ENCODE peak calls at places on chromosome 3, in seven cellular contexts. J is stomach, H is A549, K is esophagus muscularis mucosa, U is adrenal gland, B is vagina, L is IMR-90. I is an unnamed sample. For H3K4me1, the result is how much of the 10 kb centered on the place peaks cover.

GRCh38 chr3:148625991-148626390 is 71.7 kb upstream of the AGTR1 start:
- DNase-seq in U (no peak), B (no peak), J (no peak), K (no peak), L (no peak), H (no peak), I (no peak)

GRCh38 chr3:197810901-197811300 is 19.8 kb downstream of the LRCH3 start:
- DNase-seq in B (no peak), K (no peak), J (no peak), U (no peak), L (no peak), H (no peak), I (no peak)

GRCh38 chr3:189781384-189781783 is 150.2 kb downstream of the TP63 start:
- DNase-seq in B (no peak), K (no peak), L (no peak), U (no peak), J (no peak), H (no peak), I (no peak)

GRCh38 chr3:69236808-69237707 is 114.7 kb upstream of the LMOD3 start:
- DNase-seq in H (no peak), L (no peak), B (no peak), J (no peak), U (no peak), K (no peak), I (no peak)

GRCh38 chr3:150409527-150410310 is 1.6 kb downstream of the TSC22D2 start:
- DNase-seq in H (peak), K (peak), L (peak), B (peak), U (peak), J (peak), I (peak)

GRCh38 chr3:62246094-62246493 is 127.3 kb downstream of the FEZF2 start:
- DNase-seq in J (no peak), K (no peak), H (no peak), U (no peak), L (no peak), B (no peak), I (no peak)

GRCh38 chr3:102113421-102114041 is 264.2 kb downstream of the NFKBIZ start:
- DNase-seq in H (peak), J (no peak), L (peak), K (no peak), B (no peak), U (no peak), I (no peak)

GRCh38 chr3:176055851-176056250 is 1141.4 kb downstream of the TBL1XR1 start:
- DNase-seq in K (no peak), H (no peak), J (no peak), L (no peak), U (no peak), B (no peak), I (no peak)

GRCh38 chr3:100040446-100040845 is 73.9 kb downstream of the FILIP1L start:
- DNase-seq in H (no peak), B (no peak), J (no peak), L (peak), U (no peak), K (no peak), I (peak)

GRCh38 chr3:14602006-14602803 is 49.4 kb upstream of the CCDC174 start:
- DNase-seq in J (no peak), L (no peak), U (no peak), H (peak), K (no peak), B (no peak), I (no peak)
- H3K4me3 ChIP-seq in J (peak), L (no peak), U (no peak), H (peak), K (peak), B (peak), I (peak)

DNA sequence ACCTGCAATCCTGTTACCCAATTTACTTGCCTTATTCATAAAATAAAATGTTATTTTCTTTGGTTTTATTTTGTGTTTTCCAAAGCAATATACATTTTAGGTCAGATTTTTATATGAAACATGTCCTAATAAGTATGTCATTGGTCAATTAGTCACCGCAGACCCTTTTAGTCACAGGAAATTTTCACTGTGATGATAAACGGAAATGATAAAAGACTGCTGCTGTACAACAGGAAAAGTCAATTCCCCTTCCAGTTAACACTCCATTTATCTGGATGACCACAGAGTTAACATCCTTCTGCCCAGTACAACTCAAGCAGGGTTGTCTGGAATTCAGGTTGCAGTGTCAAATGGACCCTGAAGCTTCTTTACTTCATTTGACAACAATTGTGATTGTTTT is 175.2 kb downstream of the LSAMP start:
- DNase-seq in K (no peak), H (no peak), B (no peak), J (no peak), U (no peak), L (peak), I (no peak)
- TF ChIP-seq POLR2A in K (no peak), H (no peak), B (no peak), J (no peak), U (no peak), L (no peak), I (no peak)

GRCh38 chr3:177334803-177335202 is 137.5 kb upstream of the TBL1XR1 start:
- DNase-seq in B (no peak), H (no peak), K (no peak), L (no peak), J (no peak), U (no peak), I (no peak)
- H3K4me1 ChIP-seq in B (under half), H (under half), K (under half), L (under half), J (under half), U (under half), I (under half)

GRCh38 chr3:146308682-146309081 is 57.8 kb upstream of the PLSCR4 start:
- DNase-seq in H (peak), J (no peak), U (no peak), K (no peak), L (peak), B (no peak), I (no peak)
- H3K4me3 ChIP-seq in H (no peak), J (no peak), U (no peak), K (no peak), L (no peak), B (no peak), I (no peak)

GRCh38 chr3:157061271-157061670 is 98.7 kb downstream of the CCNL1 start:
- DNase-seq in B (no peak), H (no peak), K (no peak), U (no peak), J (no peak), L (no peak), I (no peak)

GRCh38 chr3:157059181-157059580 is 100.8 kb downstream of the CCNL1 start:
- DNase-seq in J (no peak), H (no peak), U (no peak), K (no peak), L (no peak), B (no peak), I (no peak)

GRCh38 chr3:157056035-157056434 is 103.9 kb downstream of the CCNL1 start:
- DNase-seq in B (no peak), K (no peak), J (no peak), L (no peak), U (no peak), H (no peak), I (no peak)

GRCh38 chr3:157058392-157059071 is 101.4 kb downstream of the CCNL1 start:
- DNase-seq in H (no peak), U (no peak), J (no peak), K (no peak), B (no peak), L (no peak), I (no peak)

DNA sequence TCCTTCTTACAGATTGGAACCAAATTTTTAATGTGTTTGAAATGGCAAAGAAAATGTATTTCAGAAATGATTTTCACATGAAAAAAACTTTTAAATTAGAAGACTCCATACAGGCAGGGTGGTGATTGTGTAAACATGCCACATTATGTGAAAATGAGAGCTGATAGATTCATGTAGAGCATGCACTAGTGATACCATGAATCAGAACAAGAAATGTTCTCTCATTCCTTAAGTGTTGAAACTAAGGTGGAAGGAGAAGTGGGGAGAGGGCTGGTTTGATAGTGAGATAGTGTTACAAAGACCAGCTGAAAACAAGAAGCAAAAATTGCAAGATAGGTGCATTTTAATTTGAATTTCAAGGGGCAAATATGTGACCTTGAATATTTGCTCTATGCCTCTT is 100.3 kb downstream of the CCNL1 start:
- DNase-seq in J (no peak), H (no peak), B (no peak), K (no peak), U (no peak), L (no peak), I (no peak)
- TF ChIP-seq POLR2A in J (no peak), H (no peak), B (no peak), K (no peak), U (no peak), L (no peak), I (no peak)

DNA sequence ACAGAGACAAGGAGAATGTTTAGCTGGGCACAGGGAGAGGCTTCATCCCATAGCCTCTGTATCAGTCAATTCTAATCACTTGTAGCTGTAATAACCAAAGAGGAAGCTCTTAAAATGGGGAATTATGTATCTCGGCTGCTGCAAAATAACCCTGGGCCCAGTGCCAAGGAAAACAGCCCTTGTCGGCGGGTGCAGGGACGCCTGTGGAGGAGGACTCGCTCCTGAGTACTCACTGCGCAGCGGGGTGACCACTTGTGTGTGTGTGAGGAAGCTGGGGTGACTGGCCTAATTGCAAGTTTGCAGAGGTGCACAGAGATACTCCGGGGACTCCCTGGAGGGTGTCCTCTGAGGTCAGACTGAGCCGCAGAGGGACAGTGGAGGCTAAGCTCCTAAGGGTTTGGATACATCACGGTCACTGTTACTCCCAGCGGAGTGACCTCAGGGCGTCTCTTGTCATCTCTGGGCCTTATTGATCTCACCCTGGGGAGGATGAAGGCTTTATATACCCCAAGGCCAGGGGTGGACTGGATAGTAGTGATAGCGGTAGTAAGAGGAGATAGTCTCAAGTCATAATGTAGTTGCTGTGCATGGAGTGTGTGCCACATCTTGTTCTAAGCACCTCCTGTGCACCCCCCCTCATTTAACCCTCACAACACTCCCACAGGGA is 37.2 kb downstream of the SLC6A6 start:
- DNase-seq in K (no peak), U (peak), B (no peak), L (peak), J (peak), H (no peak), I (no peak)
- H3K4me1 ChIP-seq in K (half or more), U (under half), B (under half), L (under half), J (under half), H (half or more), I (half or more)